ENCODE peak calls at places on chromosomes 1 and 21, in nine cellular contexts. One of them, this sample, is unnamed. For H3K9me3, the result is how much of the 10 kb centered on the place peaks cover.

GRCh38 chr1:59678065-59678808 is 136.5 kb upstream of the HOOK1 start:
- DNase-seq in A549: no peak
- DNase-seq in esophagus squamous epithelium: no peak
- DNase-seq in body of pancreas: no peak
- DNase-seq in tibial nerve: no peak
- DNase-seq in ovary: no peak
- DNase-seq in HCT116: no peak
- DNase-seq in transverse colon: no peak
- DNase-seq in stomach: no peak
- DNase-seq in this sample: no peak

GRCh38 chr1:174222166-174222949 is 63.0 kb downstream of the RABGAP1L start:
- DNase-seq in body of pancreas: no peak
- DNase-seq in A549: no peak
- DNase-seq in transverse colon: no peak
- DNase-seq in tibial nerve: no peak
- DNase-seq in esophagus squamous epithelium: no peak
- DNase-seq in ovary: no peak
- DNase-seq in stomach: no peak
- DNase-seq in HCT116: no peak
- DNase-seq in this sample: no peak

GRCh38 chr1:188365874-188366273 is 1537.1 kb downstream of the PLA2G4A start:
- DNase-seq in esophagus squamous epithelium: no peak
- DNase-seq in A549: no peak
- DNase-seq in HCT116: no peak
- DNase-seq in stomach: no peak
- DNase-seq in body of pancreas: no peak
- DNase-seq in ovary: no peak
- DNase-seq in tibial nerve: no peak
- DNase-seq in transverse colon: no peak
- DNase-seq in this sample: no peak

GRCh38 chr1:108646661-108647269 is 14.1 kb downstream of the HENMT1 start:
- DNase-seq in transverse colon: peak
- DNase-seq in body of pancreas: peak
- DNase-seq in HCT116: no peak
- DNase-seq in A549: peak
- DNase-seq in esophagus squamous epithelium: peak
- DNase-seq in ovary: peak
- DNase-seq in stomach: peak
- DNase-seq in tibial nerve: peak
- DNase-seq in this sample: no peak

GRCh38 chr1:147167361-147167760 is 4.9 kb downstream of the PRKAB2 start:
- DNase-seq in stomach: no peak
- DNase-seq in esophagus squamous epithelium: no peak
- DNase-seq in body of pancreas: no peak
- DNase-seq in transverse colon: no peak
- DNase-seq in A549: peak
- DNase-seq in ovary: no peak
- DNase-seq in HCT116: peak
- DNase-seq in tibial nerve: no peak
- DNase-seq in this sample: no peak

GRCh38 chr1:215744419-215744818 is 177.3 kb downstream of the KCTD3 start:
- DNase-seq in tibial nerve: no peak
- DNase-seq in esophagus squamous epithelium: no peak
- DNase-seq in transverse colon: no peak
- DNase-seq in stomach: no peak
- DNase-seq in A549: no peak
- DNase-seq in body of pancreas: no peak
- DNase-seq in ovary: no peak
- DNase-seq in HCT116: no peak
- DNase-seq in this sample: no peak

GRCh38 chr1:21216835-21217811 is 40.4 kb upstream of the EIF4G3 start:
- DNase-seq in A549: peak
- DNase-seq in transverse colon: peak
- DNase-seq in HCT116: peak
- DNase-seq in body of pancreas: peak
- DNase-seq in esophagus squamous epithelium: no peak
- DNase-seq in stomach: peak
- DNase-seq in tibial nerve: peak
- DNase-seq in ovary: peak
- DNase-seq in this sample: peak

GRCh38 chr1:225766967-225767413 is 10.6 kb upstream of the SRP9 start:
- DNase-seq in ovary: peak
- DNase-seq in transverse colon: peak
- DNase-seq in esophagus squamous epithelium: no peak
- DNase-seq in stomach: peak
- DNase-seq in body of pancreas: peak
- DNase-seq in tibial nerve: no peak
- DNase-seq in HCT116: no peak
- DNase-seq in A549: no peak
- DNase-seq in this sample: peak

GRCh38 chr1:165143437-165144065 is 213.0 kb downstream of the LMX1A start:
- DNase-seq in esophagus squamous epithelium: no peak
- DNase-seq in HCT116: no peak
- DNase-seq in A549: no peak
- DNase-seq in body of pancreas: peak
- DNase-seq in ovary: no peak
- DNase-seq in stomach: peak
- DNase-seq in transverse colon: peak
- DNase-seq in tibial nerve: no peak
- DNase-seq in this sample: no peak

GRCh38 chr21:42495765-42496119 is 282 bp downstream of the RSPH1 start:
- DNase-seq in ovary: no peak
- DNase-seq in transverse colon: peak
- DNase-seq in esophagus squamous epithelium: no peak
- DNase-seq in stomach: no peak
- DNase-seq in tibial nerve: no peak
- DNase-seq in A549: no peak
- DNase-seq in HCT116: no peak
- DNase-seq in body of pancreas: peak
- DNase-seq in this sample: no peak

GRCh38 chr1:212205006-212205405 is 80.2 kb upstream of the PPP2R5A start:
- DNase-seq in tibial nerve: no peak
- DNase-seq in A549: no peak
- DNase-seq in body of pancreas: no peak
- DNase-seq in HCT116: no peak
- DNase-seq in esophagus squamous epithelium: no peak
- DNase-seq in ovary: no peak
- DNase-seq in transverse colon: no peak
- DNase-seq in stomach: no peak
- DNase-seq in this sample: no peak

GRCh38 chr1:243293941-243294722 is 38.3 kb downstream of the SDCCAG8 start:
- DNase-seq in esophagus squamous epithelium: no peak
- DNase-seq in stomach: no peak
- DNase-seq in HCT116: no peak
- DNase-seq in tibial nerve: no peak
- DNase-seq in A549: no peak
- DNase-seq in body of pancreas: no peak
- DNase-seq in ovary: no peak
- DNase-seq in transverse colon: no peak
- DNase-seq in this sample: no peak

GRCh38 chr1:202286622-202287097 is 55.1 kb downstream of the UBE2T start:
- DNase-seq in transverse colon: no peak
- DNase-seq in ovary: peak
- DNase-seq in tibial nerve: no peak
- DNase-seq in esophagus squamous epithelium: no peak
- DNase-seq in HCT116: no peak
- DNase-seq in body of pancreas: peak
- DNase-seq in stomach: no peak
- DNase-seq in A549: no peak
- DNase-seq in this sample: peak

GRCh38 chr1:44559913-44560312 is 114.4 kb downstream of the TMEM53 start:
- DNase-seq in HCT116: no peak
- DNase-seq in body of pancreas: no peak
- DNase-seq in A549: no peak
- DNase-seq in tibial nerve: no peak
- DNase-seq in stomach: no peak
- DNase-seq in transverse colon: no peak
- DNase-seq in ovary: no peak
- DNase-seq in esophagus squamous epithelium: no peak
- DNase-seq in this sample: no peak

GRCh38 chr1:53982034-53982761 is 35.8 kb downstream of the LDLRAD1 start:
- DNase-seq in esophagus squamous epithelium: no peak
- DNase-seq in body of pancreas: peak
- DNase-seq in A549: no peak
- DNase-seq in tibial nerve: no peak
- DNase-seq in stomach: no peak
- DNase-seq in transverse colon: peak
- DNase-seq in HCT116: no peak
- DNase-seq in ovary: peak
- DNase-seq in this sample: peak

GRCh38 chr1:209704584-209704983 is at the start of gene HSD11B1:
- DNase-seq in tibial nerve: peak
- DNase-seq in ovary: peak
- DNase-seq in body of pancreas: peak
- DNase-seq in stomach: peak
- DNase-seq in esophagus squamous epithelium: no peak
- DNase-seq in HCT116: no peak
- DNase-seq in A549: no peak
- DNase-seq in transverse colon: peak
- DNase-seq in this sample: peak
- TF ChIP-seq POLR2A in tibial nerve: peak
- TF ChIP-seq POLR2A in ovary: peak
- TF ChIP-seq POLR2A in body of pancreas: no peak
- TF ChIP-seq POLR2A in stomach: no peak
- TF ChIP-seq POLR2A in esophagus squamous epithelium: no peak
- TF ChIP-seq POLR2A in HCT116: no peak
- TF ChIP-seq POLR2A in A549: no peak
- TF ChIP-seq POLR2A in transverse colon: no peak
- TF ChIP-seq POLR2A in this sample: peak

DNA sequence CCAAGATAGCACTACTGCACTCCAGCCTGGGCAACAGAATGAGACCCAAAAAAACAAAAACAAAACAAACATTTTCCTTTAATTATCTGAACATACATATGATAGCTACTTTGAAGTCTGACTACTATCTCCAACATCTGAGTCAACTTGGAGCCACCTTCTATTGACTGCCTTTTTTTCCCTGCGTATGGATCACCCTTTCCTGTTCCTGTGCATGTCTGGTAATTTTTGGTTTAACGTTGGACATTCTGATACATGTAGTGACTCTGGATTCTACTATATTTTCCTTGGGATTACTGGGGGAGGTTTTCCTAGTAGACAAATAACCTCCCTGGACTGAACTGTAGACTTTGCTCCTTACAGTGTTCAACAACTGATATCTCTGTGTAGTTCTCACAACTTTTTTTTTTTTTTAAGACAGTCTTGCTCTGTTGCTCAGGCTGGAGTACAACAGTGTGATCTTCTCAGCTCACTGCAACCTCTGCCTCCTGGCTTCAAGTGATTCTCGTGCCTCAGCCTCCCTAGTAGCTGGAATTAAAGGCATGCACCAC is 70.3 kb downstream of the KIAA0319L start:
- DNase-seq in body of pancreas: no peak
- DNase-seq in stomach: no peak
- DNase-seq in transverse colon: no peak
- DNase-seq in tibial nerve: no peak
- DNase-seq in ovary: no peak
- DNase-seq in HCT116: no peak
- DNase-seq in esophagus squamous epithelium: no peak
- DNase-seq in A549: no peak
- DNase-seq in this sample: no peak
- H3K9me3 ChIP-seq in body of pancreas: under half
- H3K9me3 ChIP-seq in stomach: under half
- H3K9me3 ChIP-seq in transverse colon: under half
- H3K9me3 ChIP-seq in tibial nerve: under half
- H3K9me3 ChIP-seq in ovary: under half
- H3K9me3 ChIP-seq in HCT116: under half
- H3K9me3 ChIP-seq in esophagus squamous epithelium: under half
- H3K9me3 ChIP-seq in A549: under half
- H3K9me3 ChIP-seq in this sample: under half

GRCh38 chr1:219909476-219909875 is 18.9 kb downstream of the SLC30A10 start:
- DNase-seq in ovary: no peak
- DNase-seq in transverse colon: no peak
- DNase-seq in stomach: no peak
- DNase-seq in HCT116: no peak
- DNase-seq in tibial nerve: no peak
- DNase-seq in body of pancreas: no peak
- DNase-seq in esophagus squamous epithelium: no peak
- DNase-seq in A549: no peak
- DNase-seq in this sample: no peak
- TF ChIP-seq POLR2A in ovary: no peak
- TF ChIP-seq POLR2A in transverse colon: no peak
- TF ChIP-seq POLR2A in stomach: no peak
- TF ChIP-seq POLR2A in HCT116: no peak
- TF ChIP-seq POLR2A in tibial nerve: no peak
- TF ChIP-seq POLR2A in body of pancreas: no peak
- TF ChIP-seq POLR2A in esophagus squamous epithelium: no peak
- TF ChIP-seq POLR2A in A549: no peak
- TF ChIP-seq POLR2A in this sample: no peak

GRCh38 chr1:5855196-5855897 is 136.9 kb downstream of the NPHP4 start:
- DNase-seq in stomach: no peak
- DNase-seq in ovary: no peak
- DNase-seq in body of pancreas: no peak
- DNase-seq in A549: no peak
- DNase-seq in HCT116: no peak
- DNase-seq in transverse colon: no peak
- DNase-seq in esophagus squamous epithelium: no peak
- DNase-seq in tibial nerve: no peak
- DNase-seq in this sample: no peak

GRCh38 chr1:5854754-5855153 is 137.5 kb downstream of the NPHP4 start:
- DNase-seq in HCT116: no peak
- DNase-seq in esophagus squamous epithelium: no peak
- DNase-seq in ovary: no peak
- DNase-seq in transverse colon: no peak
- DNase-seq in body of pancreas: no peak
- DNase-seq in stomach: no peak
- DNase-seq in tibial nerve: no peak
- DNase-seq in A549: no peak
- DNase-seq in this sample: no peak

GRCh38 chr1:5857011-5857410 is 135.2 kb downstream of the NPHP4 start:
- DNase-seq in body of pancreas: no peak
- DNase-seq in HCT116: no peak
- DNase-seq in ovary: no peak
- DNase-seq in stomach: no peak
- DNase-seq in A549: no peak
- DNase-seq in transverse colon: no peak
- DNase-seq in tibial nerve: no peak
- DNase-seq in esophagus squamous epithelium: no peak
- DNase-seq in this sample: no peak

GRCh38 chr1:5857508-5858090 is 134.6 kb downstream of the NPHP4 start:
- DNase-seq in ovary: no peak
- DNase-seq in stomach: no peak
- DNase-seq in A549: no peak
- DNase-seq in transverse colon: no peak
- DNase-seq in body of pancreas: no peak
- DNase-seq in esophagus squamous epithelium: no peak
- DNase-seq in tibial nerve: no peak
- DNase-seq in HCT116: no peak
- DNase-seq in this sample: no peak

DNA sequence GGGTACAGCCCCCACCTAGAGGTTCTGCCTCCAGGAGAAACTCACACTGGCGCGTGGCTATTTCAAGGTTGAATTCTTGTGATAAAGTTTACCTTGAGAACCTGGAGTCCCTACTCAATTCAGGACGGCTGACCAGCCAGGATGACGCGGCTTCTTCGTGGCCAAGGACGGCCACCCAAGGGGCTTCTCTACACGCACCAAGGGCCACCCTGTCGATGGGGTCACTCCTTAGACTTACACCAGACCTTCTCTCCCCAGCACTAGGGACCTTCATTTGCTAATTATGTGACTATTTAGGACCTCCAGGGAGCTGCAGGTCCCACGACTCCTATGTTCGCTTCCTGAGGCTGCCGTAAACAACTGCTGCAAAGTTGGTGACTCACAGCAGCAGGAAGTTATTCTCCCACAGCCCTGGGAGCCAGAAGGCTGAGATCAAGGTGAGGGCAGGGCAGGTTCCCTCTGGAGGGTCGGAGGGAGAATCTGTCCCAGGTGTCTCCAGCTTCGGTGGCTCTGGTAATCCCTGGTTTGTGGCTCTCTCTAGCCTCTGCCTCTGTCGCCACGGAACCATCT is 135.9 kb downstream of the NPHP4 start:
- DNase-seq in HCT116: peak
- DNase-seq in A549: no peak
- DNase-seq in transverse colon: no peak
- DNase-seq in stomach: no peak
- DNase-seq in body of pancreas: peak
- DNase-seq in tibial nerve: no peak
- DNase-seq in ovary: no peak
- DNase-seq in esophagus squamous epithelium: no peak
- DNase-seq in this sample: no peak
- H3K9me3 ChIP-seq in HCT116: under half
- H3K9me3 ChIP-seq in A549: under half
- H3K9me3 ChIP-seq in transverse colon: under half
- H3K9me3 ChIP-seq in stomach: under half
- H3K9me3 ChIP-seq in body of pancreas: under half
- H3K9me3 ChIP-seq in tibial nerve: under half
- H3K9me3 ChIP-seq in ovary: under half
- H3K9me3 ChIP-seq in esophagus squamous epithelium: under half
- H3K9me3 ChIP-seq in this sample: under half

This sample was measured in uterus.